ENCODE peak calls at places on chromosomes 12 and 14, in six cellular contexts. G is GM12864, A is pancreas, W is sigmoid colon, Y is AG09309, O is heart left ventricle. C is an unnamed sample.
A peak's percentile ranks its signal among the peaks of the same experiment; 100 is the strongest.

GRCh38 chr12:52202361-52203078 is 10.7 kb upstream of the KRT80 start:
- DNase-seq in Y (no peak), O (peak; percentile 42), W (peak; percentile 58), G (peak; percentile 10), A (peak; percentile 51), C (peak; percentile 33)

GRCh38 chr14:24094839-24095195 is 706 bp downstream of the PCK2 start:
- DNase-seq in O (no peak), G (no peak), A (no peak), Y (no peak), W (no peak), C (no peak)

GRCh38 chr12:77049767-77050353 is 15.5 kb downstream of the E2F7 start:
- DNase-seq in Y (no peak), O (no peak), G (peak; percentile 64), W (no peak), A (no peak), C (peak; percentile 44)

GRCh38 chr12:6570264-6570887 is 2.3 kb upstream of the NOP2 start:
- DNase-seq in A (peak; percentile 71), G (no peak), O (no peak), Y (no peak), W (no peak), C (peak; percentile 52)

GRCh38 chr12:20438307-20438779 is 70.0 kb downstream of the PDE3A start:
- DNase-seq in Y (peak; percentile 50), O (no peak), A (no peak), W (no peak), G (no peak), C (no peak)

GRCh38 chr12:50515587-50515986 is 10.8 kb downstream of the DIP2B start:
- DNase-seq in A (no peak), Y (no peak), O (no peak), G (no peak), W (no peak), C (no peak)

GRCh38 chr12:91982946-91983345 is 162.7 kb downstream of the BTG1 start:
- DNase-seq in G (no peak), A (no peak), Y (no peak), W (no peak), O (no peak), C (no peak)

GRCh38 chr12:72089678-72090077 is 151.0 kb downstream of the TPH2 start:
- DNase-seq in Y (no peak), W (no peak), A (no peak), G (no peak), O (no peak), C (no peak)

GRCh38 chr14:63633801-63634200 is 7.9 kb downstream of the WDR89 start:
- DNase-seq in Y (no peak), G (no peak), W (no peak), O (no peak), A (no peak), C (no peak)

GRCh38 chr12:56321027-56321426 is 5.2 kb upstream of the CNPY2 start:
- DNase-seq in O (no peak), W (no peak), A (no peak), G (no peak), Y (no peak), C (no peak)

GRCh38 chr14:103519043-103519836 is 3.4 kb downstream of the CKB start:
- DNase-seq in O (peak; percentile 55), Y (no peak), W (peak; percentile 76), G (no peak), A (no peak), C (peak; percentile 45)

GRCh38 chr12:132423251-132424117 is 66.5 kb upstream of the FBRSL1 start:
- DNase-seq in G (no peak), A (no peak), Y (no peak), O (no peak), W (no peak), C (no peak)

GRCh38 chr12:13941258-13942249 is 39.8 kb downstream of the GRIN2B start:
- DNase-seq in A (peak; percentile 65), G (peak; percentile 24), O (no peak), W (no peak), Y (no peak), C (peak; percentile 38)

DNA sequence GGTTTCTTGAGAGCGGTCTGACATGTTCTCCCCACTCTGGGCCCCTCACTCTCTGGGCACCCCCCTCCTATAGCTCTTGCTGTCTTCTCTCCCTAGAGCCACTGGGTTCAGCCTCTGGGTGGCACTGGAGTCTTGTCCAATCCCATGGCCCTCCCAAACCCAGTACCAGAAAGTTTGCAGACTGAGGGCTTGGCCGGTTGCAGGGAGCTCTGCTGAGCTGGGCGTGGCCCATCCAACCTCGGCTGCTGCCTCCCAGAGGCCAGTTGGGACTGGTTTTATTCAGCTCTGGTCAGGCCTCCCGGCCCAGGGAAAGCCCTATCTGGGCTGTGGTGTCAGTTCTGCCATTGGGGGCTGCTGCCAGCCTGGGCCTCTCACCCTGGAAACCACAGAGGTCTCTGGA is 37.9 kb downstream of the ISCA2 start:
- DNase-seq in G (no peak), W (no peak), Y (no peak), A (no peak), O (peak; percentile 69), C (no peak)
- TF ChIP-seq CTCF in G (no peak), W (no peak), Y (peak; percentile 39), A (no peak), O (no peak), C (no peak)

DNA sequence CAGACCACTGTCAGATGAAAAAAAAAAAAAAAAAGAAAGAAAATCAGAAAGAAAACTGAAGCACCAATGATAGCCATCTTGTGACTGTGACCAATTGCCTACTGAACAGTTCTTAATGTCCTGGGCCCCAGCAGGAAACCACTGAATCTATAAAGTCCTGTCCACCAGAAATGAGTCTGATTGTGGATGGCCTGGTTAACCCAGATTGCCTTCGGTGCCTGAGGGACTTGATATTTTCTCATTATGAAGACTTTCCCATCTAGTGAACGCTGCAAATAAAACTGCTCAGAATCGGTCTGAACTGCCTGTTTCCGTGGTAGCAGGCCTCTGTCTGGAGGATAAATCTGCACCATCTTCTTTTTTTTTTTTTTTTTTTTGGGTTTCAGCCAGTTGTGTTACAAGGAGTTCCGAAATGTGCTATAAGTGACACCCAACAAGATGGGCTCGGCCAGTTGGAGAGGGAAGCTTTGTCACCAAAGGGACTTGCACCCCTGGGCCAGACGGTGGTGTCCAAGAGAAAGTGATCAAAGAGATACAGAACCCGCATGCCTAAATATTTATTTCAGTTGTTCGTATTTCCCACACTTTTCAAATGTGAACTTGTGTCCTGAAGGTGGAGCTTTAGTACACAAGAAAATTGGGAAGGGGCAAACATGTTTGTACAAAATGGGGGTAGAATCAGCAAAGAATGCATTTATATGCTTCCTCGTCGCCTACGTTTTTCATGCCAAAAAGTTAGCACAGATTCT is 3.0 kb upstream of the PLXNC1 start:
- DNase-seq in G (no peak), W (no peak), O (no peak), Y (peak; percentile 14), A (no peak), C (peak; percentile 45)
- TF ChIP-seq CTCF in G (peak; percentile 7), W (no peak), O (peak; percentile 18), Y (peak; percentile 50), A (no peak), C (peak; percentile 38)

GRCh38 chr14:106530031-106530422 is 1003.6 kb downstream of the TMEM121 start:
- DNase-seq in Y (no peak), W (no peak), O (no peak), A (no peak), G (no peak), C (no peak)

GRCh38 chr14:106528717-106529116 is 1002.3 kb downstream of the TMEM121 start:
- DNase-seq in O (no peak), A (no peak), Y (no peak), G (no peak), W (no peak), C (no peak)

DNA sequence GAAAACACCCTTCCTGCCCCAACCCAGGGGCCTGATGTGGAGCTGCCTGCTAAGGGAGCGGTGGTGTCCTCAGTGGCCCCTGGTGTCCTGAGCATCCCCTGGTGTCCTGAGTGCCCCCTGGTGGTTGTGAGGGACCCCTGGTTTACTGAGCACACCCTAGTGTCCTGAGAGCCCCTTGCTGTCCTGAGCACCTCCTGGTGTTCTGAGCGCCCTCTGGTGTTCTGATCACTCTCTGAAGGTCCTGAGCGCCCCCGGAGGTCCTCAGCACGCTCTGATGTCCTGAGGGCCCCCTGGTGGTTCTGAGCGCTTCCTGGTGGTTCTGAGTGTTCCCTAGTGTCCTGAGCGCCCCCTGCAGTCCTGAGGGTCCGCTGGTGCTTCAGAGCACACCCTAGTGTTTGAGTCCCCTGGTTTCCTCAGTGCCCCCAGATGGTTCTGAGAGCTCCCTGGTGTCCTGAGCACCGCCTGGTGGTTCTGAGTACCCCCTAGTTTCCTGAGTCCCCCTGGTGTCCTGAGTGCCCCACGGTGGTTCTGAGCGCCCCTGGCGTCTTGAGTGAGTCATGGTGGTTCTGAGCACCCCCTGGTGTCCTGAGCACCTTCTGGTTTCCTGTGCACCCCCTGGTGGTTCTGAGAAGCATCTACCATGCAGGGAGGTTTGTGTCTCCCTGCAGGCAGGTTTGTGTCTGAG is 1004.2 kb downstream of the TMEM121 start:
- DNase-seq in O (no peak), A (no peak), Y (no peak), G (peak; percentile 73), W (no peak), C (peak; percentile 18)
- TF ChIP-seq CTCF in O (no peak), A (no peak), Y (no peak), G (peak; percentile 84), W (no peak), C (peak; percentile 76)

DNA sequence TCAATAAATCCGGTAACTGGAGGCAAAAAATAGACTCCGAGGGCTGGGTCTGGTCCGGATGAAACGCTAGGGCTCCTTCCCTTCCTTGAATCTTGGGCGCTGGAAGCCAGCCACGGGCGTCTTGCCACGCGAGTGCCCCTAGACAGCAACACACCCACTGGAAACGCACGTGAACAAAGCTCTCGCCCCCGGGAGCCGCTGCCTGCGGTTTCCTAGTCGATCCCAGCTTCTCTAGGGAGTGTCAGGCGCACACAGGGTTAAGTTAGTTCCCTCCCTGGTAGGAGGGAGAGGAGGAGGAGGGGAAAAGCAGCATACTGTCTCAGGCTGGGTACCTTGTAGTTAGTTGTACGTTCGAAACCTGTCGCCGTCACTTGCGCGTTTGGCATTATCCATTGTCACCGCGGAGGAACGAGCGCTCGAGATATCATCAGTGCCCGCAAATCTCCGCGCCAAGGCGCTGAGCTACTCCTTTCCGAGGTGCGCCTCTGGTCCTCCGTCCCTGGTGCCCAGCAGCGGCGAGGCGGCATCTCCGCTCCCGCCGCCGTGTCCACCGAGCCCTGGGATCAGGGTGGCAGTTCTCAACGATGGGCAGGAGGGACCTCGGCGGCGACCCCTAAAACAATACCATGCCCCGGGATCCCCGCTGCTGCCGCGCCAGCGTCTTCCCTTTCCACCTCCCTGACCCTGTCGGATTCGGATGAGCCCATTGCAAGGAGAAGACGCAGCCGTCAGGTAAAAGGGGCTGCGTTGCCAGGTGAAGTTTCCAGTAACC is at the start of gene FLRT2:
- DNase-seq in W (peak; percentile 74), O (peak; percentile 72), A (peak; percentile 82), Y (no peak), G (no peak), C (no peak)
- TF ChIP-seq CTCF in W (no peak), O (no peak), A (no peak), Y (no peak), G (no peak), C (no peak)

DNA sequence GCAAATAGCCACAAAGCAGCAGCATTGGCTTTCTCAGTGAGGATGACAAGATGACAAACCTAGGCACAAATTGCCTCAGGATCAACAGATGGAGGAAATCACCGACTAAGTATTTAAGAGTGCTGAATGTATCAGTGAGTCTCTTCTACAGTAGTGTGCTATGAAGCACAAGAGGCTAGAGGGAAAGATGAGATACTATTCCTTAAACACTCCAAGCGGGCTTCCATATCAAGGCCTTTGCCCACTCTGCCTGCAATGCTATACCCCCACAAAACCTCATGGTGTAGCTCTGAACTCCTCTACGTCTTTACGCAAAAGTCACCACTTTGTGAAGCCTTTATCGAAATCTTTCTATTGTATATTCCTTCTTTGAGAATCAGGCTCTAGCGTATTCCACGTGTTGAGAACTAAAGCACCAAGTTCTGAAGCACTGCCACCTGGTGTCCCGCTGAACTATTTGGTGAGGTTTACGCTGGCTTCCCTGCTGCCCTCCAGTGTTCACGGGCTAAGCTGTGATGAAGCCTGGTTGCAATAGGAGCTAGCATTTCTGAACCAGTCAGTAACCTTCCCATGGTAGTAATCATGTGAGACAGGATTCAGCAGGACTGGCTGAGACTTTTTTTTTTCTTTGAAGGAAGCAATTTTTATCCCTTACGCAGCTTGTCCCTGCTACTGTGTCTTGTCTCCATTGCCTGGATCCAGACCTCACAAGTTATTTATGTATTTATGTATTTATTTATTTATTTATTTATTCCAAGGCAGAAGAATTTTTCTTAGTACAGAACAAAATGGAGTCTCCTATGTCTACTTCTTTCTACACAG is 426.5 kb upstream of the OR4E1 start:
- DNase-seq in W (peak; percentile 87), A (no peak), Y (no peak), O (peak; percentile 62), G (peak; percentile 13), C (peak; percentile 38)
- TF ChIP-seq CTCF in W (peak; percentile 43), A (no peak), Y (peak; percentile 32), O (peak; percentile 17), G (peak; percentile 61), C (peak; percentile 63)

C was measured in GM13977.